ENCODE peak calls at places on chromosomes 12 and 14, in eight cellular contexts. I, N, U, C, D, S, P and M are unnamed samples.

GRCh38 chr14:52060080-52060479 is 8.8 kb downstream of the NID2 start:
- DNase-seq in I (no peak), N (no peak), U (no peak), C (no peak), D (no peak), S (no peak), P (no peak), M (no peak)

GRCh38 chr14:90291699-90292098 is 35.3 kb downstream of the PSMC1 start:
- DNase-seq in I (no peak), N (no peak), U (no peak), C (no peak), D (no peak), S (peak; percentile 74), P (no peak), M (no peak)

GRCh38 chr12:103793046-103793445 is 48.0 kb downstream of the NT5DC3 start:
- DNase-seq in I (no peak), N (no peak), U (no peak), C (no peak), D (no peak), S (no peak), P (no peak), M (no peak)

GRCh38 chr12:77696183-77696582 is 134.5 kb upstream of the NAV3 start:
- DNase-seq in I (no peak), N (no peak), U (no peak), C (no peak), D (no peak), S (no peak), P (no peak), M (no peak)

GRCh38 chr12:29053567-29053966 is 95.5 kb upstream of the FAR2 start:
- DNase-seq in I (no peak), N (no peak), U (no peak), C (no peak), D (no peak), S (no peak), P (no peak), M (no peak)

GRCh38 chr12:13764748-13765147 is 216.7 kb downstream of the GRIN2B start:
- DNase-seq in I (no peak), N (no peak), U (no peak), C (no peak), D (no peak), S (no peak), P (no peak), M (no peak)

GRCh38 chr12:40551466-40551865 is 140.8 kb upstream of the CNTN1 start:
- DNase-seq in I (no peak), N (no peak), U (no peak), C (no peak), D (no peak), S (no peak), P (no peak), M (no peak)

GRCh38 chr12:12720637-12721250 is 3.6 kb downstream of the CDKN1B start:
- DNase-seq in I (no peak), N (no peak), U (no peak), C (no peak), D (no peak), S (no peak), P (peak; percentile 67), M (no peak)

GRCh38 chr12:115956236-115956635 is 321.3 kb downstream of the MED13L start:
- DNase-seq in I (no peak), N (no peak), U (no peak), C (no peak), D (no peak), S (no peak), P (no peak), M (no peak)

GRCh38 chr12:27347779-27348178 is 15.1 kb downstream of the BMAL2 start:
- DNase-seq in I (no peak), N (no peak), U (no peak), C (no peak), D (no peak), S (peak; percentile 21), P (no peak), M (no peak)

GRCh38 chr12:27602516-27602915 is 78.5 kb downstream of the PPFIBP1 start:
- DNase-seq in I (no peak), N (no peak), U (no peak), C (no peak), D (no peak), S (no peak), P (peak; percentile 55), M (no peak)